ENCODE peak calls at places on chromosomes 4 and X, in four cellular contexts. S, C, P and E are unnamed samples.

GRCh38 chrX:41445171-41445570 is 2.0 kb upstream of the NYX start:
- DNase-seq in P (no peak), C (no peak), S (no peak), E (no peak)

GRCh38 chr4:94571720-94572119 is 120.0 kb downstream of the PDLIM5 start:
- DNase-seq in C (no peak), S (no peak), P (no peak), E (no peak)

GRCh38 chr4:127668770-127669169 is 36.0 kb downstream of the INTU start:
- DNase-seq in C (no peak), P (no peak), S (no peak), E (no peak)

GRCh38 chrX:12319012-12319519 is 180.8 kb downstream of the FRMPD4 start:
- DNase-seq in C (no peak), P (no peak), S (no peak), E (no peak)

GRCh38 chr4:103076777-103077347 is 301 bp upstream of the SLC9B2 start:
- DNase-seq in P (no peak), S (no peak), C (no peak), E (no peak)

GRCh38 chr4:69977582-69977981 is 12.1 kb upstream of the CSN2 start:
- DNase-seq in P (no peak), S (no peak), C (no peak), E (no peak)

GRCh38 chr4:71230613-71231012 is 108.2 kb upstream of the SLC4A4 start:
- DNase-seq in P (no peak), S (no peak), C (no peak), E (no peak)

GRCh38 chr4:38131371-38132139 is 171.4 kb downstream of the PTTG2 start:
- DNase-seq in S (no peak), C (no peak), P (peak), E (no peak)

GRCh38 chrX:31139966-31140365 is 68.1 kb upstream of the FTHL17 start:
- DNase-seq in C (no peak), P (no peak), S (no peak), E (no peak)

GRCh38 chr4:77669911-77670590 is 64.4 kb downstream of the CXCL13 start:
- DNase-seq in P (no peak), S (no peak), C (no peak), E (no peak)

GRCh38 chrX:154735695-154736393 is 15.0 kb downstream of the GAB3 start:
- DNase-seq in C (no peak), S (no peak), P (no peak), E (no peak)

GRCh38 chr4:84952004-84952403 is 14.5 kb downstream of the WDFY3 start:
- DNase-seq in C (peak), S (no peak), P (no peak), E (no peak)

GRCh38 chr4:102580463-102580842 is 79.3 kb downstream of the NFKB1 start:
- DNase-seq in C (peak), S (no peak), P (no peak), E (no peak)

GRCh38 chrX:17878028-17878670 is 17.1 kb upstream of the RAI2 start:
- DNase-seq in C (no peak), P (no peak), S (no peak), E (no peak)

GRCh38 chr4:54017974-54018373 is 46.4 kb downstream of the CHIC2 start:
- DNase-seq in S (no peak), C (no peak), P (no peak), E (no peak)

GRCh38 chr4:71857713-71858451 is 74.0 kb upstream of the GC start:
- DNase-seq in P (no peak), S (peak), C (no peak), E (peak)

GRCh38 chr4:173188648-173189047 is 20.0 kb downstream of the GALNT7 start:
- DNase-seq in P (no peak), C (no peak), S (no peak), E (no peak)

GRCh38 chr4:144174401-144175067 is 34.0 kb upstream of the GYPA start:
- DNase-seq in P (peak), C (peak), S (peak), E (peak)

GRCh38 chrX:38717871-38718270 is 83.4 kb upstream of the MID1IP1 start:
- DNase-seq in P (no peak), C (peak), S (peak), E (peak)

DNA sequence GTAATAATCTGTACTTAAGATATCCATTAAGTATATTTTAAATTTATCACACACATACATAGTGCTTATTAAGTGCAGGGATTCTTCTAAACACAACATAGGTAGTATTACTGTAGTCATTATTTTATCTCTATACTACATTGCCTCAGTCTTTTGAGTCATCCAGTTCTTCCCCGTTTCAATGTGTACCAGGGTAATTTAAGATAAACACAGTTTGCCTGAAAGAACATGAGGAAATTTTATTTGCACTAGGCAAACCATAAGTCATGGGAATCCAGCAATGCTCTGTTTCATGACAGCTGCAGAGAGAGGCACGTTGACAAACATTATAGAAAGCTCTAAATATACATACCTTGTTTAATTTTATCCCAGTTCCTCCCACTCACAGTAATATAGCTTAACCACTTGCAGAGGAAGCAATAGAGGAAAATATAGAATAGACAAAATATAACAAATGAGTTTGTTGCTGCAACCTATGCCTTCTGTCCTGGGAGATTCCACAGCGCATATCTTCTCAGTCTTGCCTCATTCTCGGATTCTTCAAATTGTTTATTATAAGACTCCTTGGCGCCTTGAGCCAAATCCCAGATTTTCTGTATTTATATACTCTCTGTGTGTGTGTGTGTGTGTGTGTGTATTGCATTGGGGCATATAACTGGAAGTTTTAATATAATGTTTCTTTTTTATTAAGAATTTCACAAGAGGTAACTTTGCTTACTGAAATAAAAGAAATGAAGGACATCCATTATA is 258.6 kb downstream of the FAM133A start:
- DNase-seq in C (no peak), S (no peak), P (no peak), E (no peak)
- TF ChIP-seq FOXK2 in C (no peak), S (no peak), P (no peak), E (no peak)

GRCh38 chr4:7068883-7069282 is 1.0 kb upstream of the GRPEL1 start:
- DNase-seq in C (no peak), S (no peak), P (no peak), E (peak)
- TF ChIP-seq FOXK2 in C (no peak), S (no peak), P (no peak), E (no peak)

DNA sequence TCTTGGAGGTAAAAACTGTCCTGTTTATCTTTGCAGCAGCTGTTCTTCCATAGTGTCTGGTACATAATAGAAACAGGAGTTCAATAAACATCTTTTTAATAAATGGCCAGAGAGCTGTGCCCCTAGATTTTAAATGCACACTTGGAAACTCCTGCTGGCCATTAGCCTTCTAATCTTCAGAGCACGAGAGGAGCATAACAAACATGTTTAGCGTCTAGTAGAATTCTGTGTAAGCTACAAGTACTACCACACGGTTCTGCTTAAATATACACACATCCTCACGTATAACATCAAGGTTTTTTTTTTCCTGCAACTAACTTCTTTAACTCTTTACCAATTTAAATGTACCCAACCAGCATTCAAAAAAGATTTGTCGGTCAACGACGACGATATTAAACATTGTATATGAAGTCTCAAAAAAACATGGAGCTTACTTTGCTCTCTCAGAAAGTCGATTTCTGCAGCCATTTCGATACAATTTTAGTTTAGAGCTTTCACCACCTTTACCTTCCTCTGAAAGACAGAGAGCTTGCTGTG is 635 bp downstream of the SCLT1 start:
- DNase-seq in P (no peak), S (no peak), C (no peak), E (no peak)
- TF ChIP-seq FOXK2 in P (no peak), S (no peak), C (no peak), E (no peak)

GRCh38 chr4:5524451-5524850 is 183.9 kb downstream of the EVC2 start:
- DNase-seq in C (no peak), S (no peak), P (no peak), E (no peak)
- TF ChIP-seq FOXK2 in C (no peak), S (no peak), P (no peak), E (no peak)

GRCh38 chrX:141341341-141341740 is 99.0 kb upstream of the SPANXC start:
- DNase-seq in P (no peak), C (no peak), S (no peak), E (no peak)
- TF ChIP-seq FOXK2 in P (no peak), C (no peak), S (no peak), E (no peak)

GRCh38 chr4:10283761-10284160 is 167.2 kb upstream of the WDR1 start:
- DNase-seq in C (no peak), S (no peak), P (no peak), E (no peak)

GRCh38 chr4:10281996-10282395 is 165.4 kb upstream of the WDR1 start:
- DNase-seq in P (no peak), S (no peak), C (no peak), E (no peak)

GRCh38 chr4:10288830-10289533 is 168.2 kb downstream of the ZNF518B start:
- DNase-seq in S (no peak), P (no peak), C (no peak), E (no peak)

GRCh38 chr4:10289534-10289899 is 167.7 kb downstream of the ZNF518B start:
- DNase-seq in P (no peak), S (no peak), C (no peak), E (no peak)

GRCh38 chr4:10285028-10285427 is 168.4 kb upstream of the WDR1 start:
- DNase-seq in P (no peak), S (no peak), C (no peak), E (peak)
- TF ChIP-seq FOXK2 in P (no peak), S (no peak), C (no peak), E (no peak)

GRCh38 chrX:130060122-130061069 is 49.9 kb downstream of the ELF4 start:
- DNase-seq in C (peak), S (peak), P (no peak), E (peak)

GRCh38 chrX:130055103-130055502 is 55.2 kb downstream of the ELF4 start:
- DNase-seq in S (no peak), C (no peak), P (no peak), E (no peak)

GRCh38 chrX:130058667-130059066 is 51.6 kb downstream of the ELF4 start:
- DNase-seq in C (no peak), S (no peak), P (no peak), E (no peak)

GRCh38 chrX:130055899-130056298 is 54.4 kb downstream of the ELF4 start:
- DNase-seq in P (no peak), S (no peak), C (no peak), E (no peak)

DNA sequence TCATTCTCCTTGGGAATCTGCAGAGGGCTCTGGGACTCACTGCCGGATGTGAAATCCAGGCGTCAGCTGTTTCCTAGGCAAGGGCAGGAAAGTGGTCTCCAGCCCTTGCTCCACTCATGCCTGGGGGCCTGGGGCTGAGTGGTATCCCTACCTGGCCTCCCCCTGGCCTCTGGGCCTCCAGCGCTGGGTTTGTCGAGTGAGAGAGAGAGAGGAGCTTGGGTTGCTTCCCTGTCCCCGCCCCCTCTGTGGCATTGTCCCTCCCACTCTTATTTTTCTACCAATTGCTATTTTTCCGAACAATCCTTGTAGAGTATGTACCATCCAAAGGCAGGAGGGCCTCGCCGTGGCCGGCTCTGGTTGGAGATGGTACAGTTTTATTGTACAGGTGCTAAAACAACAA is 53.1 kb downstream of the ELF4 start:
- DNase-seq in P (no peak), C (no peak), S (no peak), E (no peak)
- TF ChIP-seq FOXK2 in P (no peak), C (no peak), S (no peak), E (no peak)

GRCh38 chrX:46992070-46992469 is 79.8 kb downstream of the JADE3 start:
- DNase-seq in S (no peak), P (no peak), C (no peak), E (no peak)
- TF ChIP-seq FOXK2 in S (no peak), P (no peak), C (no peak), E (no peak)

GRCh38 chr4:152063301-152064235 is 302.8 kb upstream of the GATB start:
- DNase-seq in S (no peak), P (no peak), C (no peak), E (peak)
- TF ChIP-seq FOXK2 in S (no peak), P (no peak), C (no peak), E (no peak)

DNA sequence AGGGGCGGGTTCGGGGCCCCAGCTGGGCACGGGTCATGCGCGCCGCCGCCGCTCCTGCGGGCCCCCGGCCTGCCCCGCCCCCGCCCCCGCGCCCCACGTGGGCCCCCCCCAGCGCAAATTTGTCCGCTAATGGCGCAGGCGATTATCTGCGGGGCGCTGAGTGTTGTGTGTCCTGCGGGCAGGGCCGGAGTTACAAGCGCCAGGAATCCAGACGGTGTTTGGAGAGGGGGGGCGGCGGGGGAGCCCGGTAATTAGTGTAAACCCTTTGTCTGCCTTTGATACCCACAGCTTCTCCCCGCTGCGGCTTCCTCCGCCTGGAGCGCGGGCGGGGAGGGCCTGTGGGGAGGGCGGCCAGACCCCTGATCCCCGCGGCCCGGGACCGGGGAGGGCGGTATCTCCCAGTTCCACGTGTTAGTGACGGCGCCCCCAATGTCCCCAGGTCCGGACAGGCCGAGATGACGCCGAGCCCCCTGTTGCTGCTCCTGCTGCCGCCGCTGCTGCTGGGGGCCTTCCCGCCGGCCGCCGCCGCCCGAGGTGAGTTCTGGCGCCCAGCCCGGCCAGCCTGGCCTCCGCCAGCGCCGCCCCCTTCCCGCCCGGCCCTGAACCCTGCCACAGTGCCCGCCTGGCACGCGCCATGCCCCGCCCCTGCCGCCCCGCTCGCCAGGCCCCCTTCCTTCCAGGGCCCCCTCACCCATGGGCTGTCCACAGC is 759 bp downstream of the FGFRL1 start:
- DNase-seq in S (no peak), C (peak), P (no peak), E (peak)
- TF ChIP-seq FOXK2 in S (no peak), C (no peak), P (no peak), E (no peak)